ENCODE peak calls at places on chromosomes 12 and 14, in nine cellular contexts. J, Y, V, U, I, M, B, T and N are unnamed samples. For H3K36me3, the result is how much of the 10 kb centered on the place peaks cover.

GRCh38 chr14:102510616-102511520 is 1.3 kb upstream of the ANKRD9 start:
- DNase-seq in J (no peak), Y (peak), V (no peak), U (no peak), I (no peak), M (no peak), B (no peak), T (no peak), N (peak)

GRCh38 chr14:102194856-102195255 is 55.2 kb downstream of the WDR20 start:
- DNase-seq in J (no peak), Y (no peak), V (no peak), U (no peak), I (no peak), M (no peak), B (no peak), T (no peak), N (no peak)

GRCh38 chr12:40986031-40986430 is 202.1 kb upstream of the PDZRN4 start:
- DNase-seq in J (no peak), Y (no peak), V (no peak), U (no peak), I (no peak), M (no peak), B (peak), T (no peak), N (no peak)

GRCh38 chr12:46385439-46385838 is 12.9 kb upstream of the SLC38A2 start:
- DNase-seq in J (no peak), Y (no peak), V (no peak), U (no peak), I (no peak), M (no peak), B (no peak), T (no peak), N (no peak)

GRCh38 chr14:99274346-99275221 is 2.6 kb upstream of the BCL11B start:
- DNase-seq in J (no peak), Y (peak), V (no peak), U (peak), I (no peak), M (peak), B (peak), T (peak), N (peak)

GRCh38 chr12:80195143-80195726 is 95.9 kb downstream of the OTOGL start:
- DNase-seq in J (no peak), Y (no peak), V (no peak), U (no peak), I (no peak), M (peak), B (peak), T (no peak), N (no peak)

GRCh38 chr12:94172973-94173372 is 24.6 kb downstream of the PLXNC1 start:
- DNase-seq in J (no peak), Y (no peak), V (no peak), U (no peak), I (peak), M (peak), B (peak), T (no peak), N (no peak)

GRCh38 chr12:113099764-113100163 is 35.8 kb downstream of the RASAL1 start:
- DNase-seq in J (no peak), Y (no peak), V (no peak), U (no peak), I (no peak), M (no peak), B (no peak), T (peak), N (no peak)

GRCh38 chr12:69534389-69534822 is 50.9 kb upstream of the CCT2 start:
- DNase-seq in J (no peak), Y (no peak), V (peak), U (peak), I (peak), M (peak), B (peak), T (no peak), N (peak)

DNA sequence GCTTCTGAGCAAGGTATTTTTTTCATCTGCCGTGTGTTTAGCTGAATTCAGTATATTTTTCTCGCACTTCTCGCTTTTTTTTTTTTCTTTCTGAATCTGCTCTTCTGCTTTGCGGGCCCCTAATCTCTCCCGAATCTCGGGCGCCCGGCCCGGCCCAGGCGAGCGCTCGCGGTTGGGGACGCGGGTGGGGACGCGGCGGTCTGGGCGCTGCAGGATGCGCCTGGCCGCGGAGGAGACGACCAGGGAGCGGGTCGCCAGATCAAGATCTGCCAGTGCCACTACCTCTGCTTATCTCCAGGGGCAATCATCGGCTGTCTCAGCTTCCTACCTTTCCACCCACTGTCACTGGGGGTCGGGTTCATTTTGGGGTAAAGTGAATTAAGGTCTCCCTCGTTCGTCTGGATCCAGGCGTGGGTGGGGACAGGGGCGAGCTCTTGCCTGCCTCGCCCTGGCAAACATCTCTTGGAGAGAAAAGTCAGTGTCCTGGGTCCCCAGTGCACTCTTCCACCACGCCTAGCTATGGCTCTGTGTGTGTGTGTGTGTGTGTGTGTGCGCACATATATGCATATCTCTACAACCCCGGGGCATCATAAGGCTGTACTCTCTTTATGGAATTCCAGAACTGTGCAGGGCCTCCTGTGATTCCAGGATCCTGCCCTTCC is 422.3 kb downstream of the VRK1 start:
- DNase-seq in J (no peak), Y (no peak), V (no peak), U (no peak), I (no peak), M (no peak), B (no peak), T (no peak), N (no peak)
- H3K4me3 ChIP-seq in J (peak), Y (peak), V (no peak), U (peak), I (peak), M (no peak), B (peak), T (no peak), N (peak)

GRCh38 chr12:123749355-123749754 is 12.7 kb upstream of the DNAH10 start:
- DNase-seq in J (no peak), Y (no peak), V (no peak), U (no peak), I (no peak), M (no peak), B (no peak), T (no peak), N (no peak)

GRCh38 chr12:123757555-123757954 is 4.5 kb upstream of the DNAH10 start:
- DNase-seq in J (no peak), Y (no peak), V (no peak), U (no peak), I (no peak), M (peak), B (no peak), T (no peak), N (no peak)

GRCh38 chr12:123750159-123750656 is 11.9 kb upstream of the DNAH10 start:
- DNase-seq in J (no peak), Y (no peak), V (no peak), U (no peak), I (no peak), M (no peak), B (no peak), T (no peak), N (no peak)

GRCh38 chr12:123752046-123752445 is 10.1 kb upstream of the DNAH10 start:
- DNase-seq in J (no peak), Y (no peak), V (no peak), U (no peak), I (no peak), M (no peak), B (no peak), T (no peak), N (no peak)

DNA sequence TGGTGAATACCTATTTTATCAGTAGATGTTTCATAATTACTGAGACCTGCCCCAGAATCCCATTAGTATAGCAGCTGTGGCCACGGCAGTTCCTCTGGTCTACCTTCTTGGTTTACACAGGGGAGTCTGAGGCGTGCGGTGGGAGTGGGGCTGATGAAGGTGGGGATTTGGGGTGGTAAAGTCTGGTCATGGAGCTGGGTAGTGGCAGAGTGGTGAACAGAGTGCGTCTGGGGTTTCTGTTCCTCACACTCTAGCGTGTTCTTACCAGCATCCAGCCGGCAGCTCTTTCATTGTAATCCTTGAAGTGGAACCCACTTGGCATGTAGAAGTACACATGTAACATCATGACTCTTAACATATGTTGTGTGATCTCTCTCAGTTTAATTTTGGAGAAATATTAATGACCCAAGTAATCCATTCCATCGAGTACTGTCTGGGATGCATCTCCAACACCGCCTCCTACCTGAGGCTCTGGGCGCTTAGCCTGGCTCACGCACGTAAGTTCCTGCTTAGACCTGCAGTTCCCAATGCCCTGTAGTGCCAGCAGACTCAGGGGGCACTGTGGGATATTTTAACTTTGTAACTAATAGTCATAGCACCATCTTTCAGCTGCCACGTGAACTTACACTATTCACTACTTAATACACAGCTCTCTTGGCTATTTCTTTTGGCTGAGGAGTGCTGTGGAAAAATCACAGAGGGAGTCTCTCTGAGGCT is 7.9 kb upstream of the DNAH10 start:
- DNase-seq in J (no peak), Y (no peak), V (peak), U (no peak), I (no peak), M (no peak), B (no peak), T (no peak), N (no peak)
- H3K36me3 ChIP-seq in J (under half), Y (half or more), V (under half), U (half or more), I (under half), M (under half), B (under half), T (under half), N (under half)

DNA sequence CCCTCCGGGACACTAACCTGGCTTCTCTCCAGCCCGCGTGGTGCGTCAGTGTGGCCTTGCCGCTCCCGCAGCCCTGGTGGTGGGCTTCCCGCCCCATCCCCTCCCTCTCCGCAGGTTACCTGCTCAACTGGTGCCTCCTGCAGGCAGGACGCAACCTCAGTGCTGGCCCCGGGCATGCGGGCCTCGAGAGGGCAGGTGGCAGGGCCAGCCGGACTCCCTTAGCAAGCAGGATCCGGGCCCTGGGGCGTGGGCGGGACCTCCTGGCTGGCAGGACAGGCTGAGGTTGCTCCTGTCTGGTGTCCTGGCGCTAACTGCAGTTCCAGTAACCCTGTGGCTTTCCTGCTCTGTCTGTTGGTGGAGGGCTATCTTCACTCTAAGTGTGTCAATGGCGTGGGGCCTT is 8.6 kb upstream of the ADSS1 start:
- DNase-seq in J (no peak), Y (no peak), V (no peak), U (no peak), I (no peak), M (no peak), B (no peak), T (no peak), N (no peak)
- H3K27ac ChIP-seq in J (no peak), Y (no peak), V (no peak), U (no peak), I (no peak), M (no peak), B (no peak), T (no peak), N (no peak)

DNA sequence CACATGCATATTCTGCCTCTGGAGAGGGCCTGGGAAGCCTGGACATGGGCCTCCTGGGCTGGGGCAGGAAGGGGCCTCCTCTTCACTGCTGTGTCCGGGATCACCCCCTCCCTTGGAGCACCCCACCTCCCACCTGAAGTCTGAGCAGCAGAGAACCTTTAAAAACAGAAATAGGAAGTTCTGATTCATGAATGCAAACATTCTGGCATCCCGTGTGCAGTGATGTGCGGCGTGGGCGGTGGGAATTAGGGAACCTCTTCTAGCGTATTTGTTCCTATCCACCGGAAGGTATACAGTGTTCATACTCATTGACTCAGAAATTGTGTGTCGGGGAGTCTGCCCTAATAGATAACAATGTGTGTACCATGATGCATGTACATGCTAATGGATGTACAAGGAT is 46.2 kb downstream of the C14orf132 start:
- DNase-seq in J (no peak), Y (no peak), V (no peak), U (no peak), I (no peak), M (no peak), B (peak), T (no peak), N (no peak)
- H3K4me3 ChIP-seq in J (no peak), Y (no peak), V (no peak), U (no peak), I (no peak), M (no peak), B (no peak), T (no peak), N (no peak)

DNA sequence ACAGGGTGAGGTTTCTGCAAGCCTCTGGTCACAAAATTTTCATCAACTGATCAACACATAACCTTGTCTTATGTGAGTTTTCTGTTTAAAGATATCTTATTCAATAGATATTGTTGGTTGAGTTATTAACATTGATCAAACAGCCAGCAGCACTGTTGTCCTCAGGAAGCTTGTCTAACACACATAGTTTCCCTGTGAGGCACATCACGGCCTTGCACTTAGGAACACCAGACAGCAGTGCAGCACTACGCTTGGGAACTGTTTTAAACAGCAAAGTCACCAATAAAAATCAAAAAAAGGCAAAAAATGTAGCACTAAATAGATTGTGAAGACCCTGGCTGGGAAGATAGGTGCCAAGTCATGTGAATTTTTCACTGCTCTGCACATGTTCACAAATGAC is 29.1 kb downstream of the VDR start:
- DNase-seq in J (no peak), Y (no peak), V (no peak), U (no peak), I (no peak), M (no peak), B (no peak), T (no peak), N (no peak)
- H3K36me3 ChIP-seq in J (under half), Y (under half), V (under half), U (under half), I (under half), M (under half), B (under half), T (under half), N (under half)

DNA sequence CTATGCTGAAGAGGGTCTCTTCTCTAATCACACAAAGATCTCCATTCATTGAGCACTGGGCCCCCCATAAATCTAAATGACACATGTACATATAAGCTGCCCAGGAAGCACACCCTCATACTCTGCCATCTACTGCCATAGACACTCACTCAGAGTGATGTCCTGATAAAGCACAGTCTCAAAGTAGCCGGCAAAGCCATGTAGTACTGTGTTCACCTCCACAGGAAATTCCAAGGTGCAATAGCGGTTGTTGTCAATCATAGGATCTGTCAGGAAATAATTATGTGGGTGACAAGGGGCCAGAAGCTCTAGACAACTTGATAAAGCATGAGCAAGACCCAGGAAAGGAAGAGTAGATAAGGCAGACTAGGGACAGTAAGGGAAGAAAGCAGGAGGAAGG is 3.3 kb upstream of the RBM23 start:
- DNase-seq in J (no peak), Y (no peak), V (no peak), U (no peak), I (no peak), M (no peak), B (no peak), T (no peak), N (no peak)
- H3K27ac ChIP-seq in J (no peak), Y (no peak), V (no peak), U (no peak), I (no peak), M (no peak), B (no peak), T (no peak), N (no peak)

DNA sequence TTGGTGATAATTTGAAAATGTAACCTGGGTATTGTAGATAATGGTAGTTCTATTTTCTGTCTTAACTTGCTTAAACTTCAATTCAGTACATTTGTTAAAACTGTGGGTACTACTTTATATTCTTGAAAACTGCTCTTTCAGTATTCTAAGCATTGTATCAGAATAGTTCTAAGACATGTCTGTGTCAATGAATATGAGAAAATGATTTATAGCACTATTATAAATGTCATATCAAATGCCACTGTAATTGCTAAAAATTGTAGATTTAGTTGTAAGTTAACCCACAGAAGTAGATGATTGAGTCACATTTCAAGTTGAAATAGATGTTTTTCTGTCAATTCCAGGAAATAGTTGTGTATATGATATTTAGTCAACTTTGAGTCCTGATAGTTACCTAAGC is 2.4 kb downstream of the NAA30 start:
- DNase-seq in J (no peak), Y (no peak), V (no peak), U (no peak), I (no peak), M (no peak), B (no peak), T (no peak), N (no peak)
- H3K4me3 ChIP-seq in J (no peak), Y (peak), V (peak), U (peak), I (peak), M (peak), B (peak), T (peak), N (no peak)

GRCh38 chr14:100712490-100712889 is 14.2 kb upstream of the DLK1 start:
- DNase-seq in J (no peak), Y (no peak), V (no peak), U (no peak), I (no peak), M (no peak), B (no peak), T (peak), N (no peak)
- H3K36me3 ChIP-seq in J (under half), Y (under half), V (under half), U (under half), I (under half), M (under half), B (under half), T (under half), N (under half)

DNA sequence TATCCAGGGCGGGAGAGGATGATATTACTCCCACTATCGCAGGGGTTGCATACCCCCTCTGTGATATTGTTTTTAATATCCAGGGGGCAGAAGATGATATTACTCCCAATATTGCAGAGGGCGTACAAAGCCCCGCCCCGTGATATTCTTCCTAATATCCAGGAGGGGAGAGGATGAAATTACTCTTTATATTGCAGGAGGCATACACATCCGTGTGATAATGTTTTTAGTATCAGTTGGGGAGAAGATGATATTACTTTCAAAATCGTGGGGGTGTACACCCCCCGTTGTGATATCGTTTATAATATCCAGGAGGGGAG is 52.9 kb upstream of the OXA1L start:
- DNase-seq in J (no peak), Y (no peak), V (no peak), U (no peak), I (no peak), M (no peak), B (no peak), T (no peak), N (no peak)
- H3K27ac ChIP-seq in J (no peak), Y (no peak), V (no peak), U (no peak), I (no peak), M (no peak), B (no peak), T (no peak), N (no peak)